ENCODE peak calls at places on chromosomes 6 and 20, in nine cellular contexts. One of them, this sample, is unnamed.

GRCh38 chr6:27757307-27757706 is 154.9 kb downstream of the OR2B2 start:
- DNase-seq in cardiac muscle cell: no peak
- DNase-seq in esophagus squamous epithelium: no peak
- DNase-seq in nephron progenitor cell: peak; percentile 49
- DNase-seq in stimulated activated CD8-positive, alpha-beta memory T cell treated with anti-CD3 and anti-CD28 coated beads, Interleukin-12 subunit alpha, Interleukin-12 subunit beta, amount 100 ng/mL, for 1 hour: peak; percentile 21
- DNase-seq in frontal cortex: no peak
- DNase-seq in RCC 7860: no peak
- DNase-seq in NT2/D1: no peak
- DNase-seq in aorta: peak; percentile 60
- DNase-seq in this sample: peak; percentile 59

GRCh38 chr6:153108320-153108719 is 22.8 kb downstream of the RGS17 start:
- DNase-seq in cardiac muscle cell: no peak
- DNase-seq in esophagus squamous epithelium: no peak
- DNase-seq in nephron progenitor cell: no peak
- DNase-seq in stimulated activated CD8-positive, alpha-beta memory T cell treated with anti-CD3 and anti-CD28 coated beads, Interleukin-12 subunit alpha, Interleukin-12 subunit beta, amount 100 ng/mL, for 1 hour: no peak
- DNase-seq in frontal cortex: no peak
- DNase-seq in RCC 7860: peak; percentile 9
- DNase-seq in NT2/D1: no peak
- DNase-seq in aorta: no peak
- DNase-seq in this sample: no peak

GRCh38 chr20:44501448-44501847 is 20.4 kb downstream of the SERINC3 start:
- DNase-seq in cardiac muscle cell: no peak
- DNase-seq in esophagus squamous epithelium: no peak
- DNase-seq in nephron progenitor cell: no peak
- DNase-seq in stimulated activated CD8-positive, alpha-beta memory T cell treated with anti-CD3 and anti-CD28 coated beads, Interleukin-12 subunit alpha, Interleukin-12 subunit beta, amount 100 ng/mL, for 1 hour: no peak
- DNase-seq in frontal cortex: no peak
- DNase-seq in RCC 7860: peak; percentile 56
- DNase-seq in NT2/D1: no peak
- DNase-seq in aorta: no peak
- DNase-seq in this sample: no peak

GRCh38 chr20:1137236-1137635 is 18.8 kb downstream of the PSMF1 start:
- DNase-seq in cardiac muscle cell: no peak
- DNase-seq in esophagus squamous epithelium: no peak
- DNase-seq in nephron progenitor cell: no peak
- DNase-seq in stimulated activated CD8-positive, alpha-beta memory T cell treated with anti-CD3 and anti-CD28 coated beads, Interleukin-12 subunit alpha, Interleukin-12 subunit beta, amount 100 ng/mL, for 1 hour: no peak
- DNase-seq in frontal cortex: no peak
- DNase-seq in RCC 7860: no peak
- DNase-seq in NT2/D1: no peak
- DNase-seq in aorta: no peak
- DNase-seq in this sample: no peak

GRCh38 chr20:62914970-62915457 is 11.3 kb downstream of the DIDO1 start:
- DNase-seq in cardiac muscle cell: peak; percentile 42
- DNase-seq in esophagus squamous epithelium: no peak
- DNase-seq in nephron progenitor cell: peak; percentile 58
- DNase-seq in stimulated activated CD8-positive, alpha-beta memory T cell treated with anti-CD3 and anti-CD28 coated beads, Interleukin-12 subunit alpha, Interleukin-12 subunit beta, amount 100 ng/mL, for 1 hour: no peak
- DNase-seq in frontal cortex: peak; percentile 55
- DNase-seq in RCC 7860: peak; percentile 28
- DNase-seq in NT2/D1: peak; percentile 67
- DNase-seq in aorta: no peak
- DNase-seq in this sample: no peak

GRCh38 chr6:7156666-7157278 is 49.0 kb downstream of the RREB1 start:
- DNase-seq in cardiac muscle cell: no peak
- DNase-seq in esophagus squamous epithelium: no peak
- DNase-seq in nephron progenitor cell: no peak
- DNase-seq in stimulated activated CD8-positive, alpha-beta memory T cell treated with anti-CD3 and anti-CD28 coated beads, Interleukin-12 subunit alpha, Interleukin-12 subunit beta, amount 100 ng/mL, for 1 hour: no peak
- DNase-seq in frontal cortex: no peak
- DNase-seq in RCC 7860: no peak
- DNase-seq in NT2/D1: no peak
- DNase-seq in aorta: peak; percentile 52
- DNase-seq in this sample: no peak

GRCh38 chr20:63099426-63100267 is 92.9 kb upstream of the BHLHE23 start:
- DNase-seq in cardiac muscle cell: no peak
- DNase-seq in esophagus squamous epithelium: no peak
- DNase-seq in nephron progenitor cell: peak; percentile 1
- DNase-seq in stimulated activated CD8-positive, alpha-beta memory T cell treated with anti-CD3 and anti-CD28 coated beads, Interleukin-12 subunit alpha, Interleukin-12 subunit beta, amount 100 ng/mL, for 1 hour: no peak
- DNase-seq in frontal cortex: no peak
- DNase-seq in RCC 7860: no peak
- DNase-seq in NT2/D1: no peak
- DNase-seq in aorta: peak; percentile 32
- DNase-seq in this sample: peak; percentile 51

GRCh38 chr20:44125332-44126127 is 61.5 kb downstream of the JPH2 start:
- DNase-seq in cardiac muscle cell: no peak
- DNase-seq in esophagus squamous epithelium: no peak
- DNase-seq in nephron progenitor cell: no peak
- DNase-seq in stimulated activated CD8-positive, alpha-beta memory T cell treated with anti-CD3 and anti-CD28 coated beads, Interleukin-12 subunit alpha, Interleukin-12 subunit beta, amount 100 ng/mL, for 1 hour: no peak
- DNase-seq in frontal cortex: no peak
- DNase-seq in RCC 7860: no peak
- DNase-seq in NT2/D1: no peak
- DNase-seq in aorta: no peak
- DNase-seq in this sample: no peak

GRCh38 chr6:69847507-69847812 is 18.9 kb upstream of the COL19A1 start:
- DNase-seq in cardiac muscle cell: no peak
- DNase-seq in esophagus squamous epithelium: no peak
- DNase-seq in nephron progenitor cell: no peak
- DNase-seq in stimulated activated CD8-positive, alpha-beta memory T cell treated with anti-CD3 and anti-CD28 coated beads, Interleukin-12 subunit alpha, Interleukin-12 subunit beta, amount 100 ng/mL, for 1 hour: no peak
- DNase-seq in frontal cortex: no peak
- DNase-seq in RCC 7860: no peak
- DNase-seq in NT2/D1: no peak
- DNase-seq in aorta: no peak
- DNase-seq in this sample: no peak

GRCh38 chr6:84512396-84512795 is 252.0 kb downstream of the TBX18 start:
- DNase-seq in cardiac muscle cell: no peak
- DNase-seq in esophagus squamous epithelium: no peak
- DNase-seq in nephron progenitor cell: no peak
- DNase-seq in stimulated activated CD8-positive, alpha-beta memory T cell treated with anti-CD3 and anti-CD28 coated beads, Interleukin-12 subunit alpha, Interleukin-12 subunit beta, amount 100 ng/mL, for 1 hour: no peak
- DNase-seq in frontal cortex: no peak
- DNase-seq in RCC 7860: no peak
- DNase-seq in NT2/D1: no peak
- DNase-seq in aorta: no peak
- DNase-seq in this sample: no peak

GRCh38 chr20:55316753-55317152 is 688.6 kb downstream of the CBLN4 start:
- DNase-seq in cardiac muscle cell: no peak
- DNase-seq in esophagus squamous epithelium: no peak
- DNase-seq in nephron progenitor cell: no peak
- DNase-seq in stimulated activated CD8-positive, alpha-beta memory T cell treated with anti-CD3 and anti-CD28 coated beads, Interleukin-12 subunit alpha, Interleukin-12 subunit beta, amount 100 ng/mL, for 1 hour: no peak
- DNase-seq in frontal cortex: no peak
- DNase-seq in RCC 7860: no peak
- DNase-seq in NT2/D1: no peak
- DNase-seq in aorta: no peak
- DNase-seq in this sample: no peak

GRCh38 chr20:5000263-5001173 is 792 bp downstream of the SLC23A2 start:
- DNase-seq in cardiac muscle cell: peak; percentile 27
- DNase-seq in esophagus squamous epithelium: no peak
- DNase-seq in nephron progenitor cell: peak; percentile 38
- DNase-seq in stimulated activated CD8-positive, alpha-beta memory T cell treated with anti-CD3 and anti-CD28 coated beads, Interleukin-12 subunit alpha, Interleukin-12 subunit beta, amount 100 ng/mL, for 1 hour: no peak
- DNase-seq in frontal cortex: peak; percentile 75
- DNase-seq in RCC 7860: no peak
- DNase-seq in NT2/D1: no peak
- DNase-seq in aorta: peak; percentile 79
- DNase-seq in this sample: peak; percentile 85

GRCh38 chr6:20319520-20320357 is 81.9 kb upstream of the E2F3 start:
- DNase-seq in cardiac muscle cell: no peak
- DNase-seq in esophagus squamous epithelium: peak; percentile 18
- DNase-seq in nephron progenitor cell: no peak
- DNase-seq in stimulated activated CD8-positive, alpha-beta memory T cell treated with anti-CD3 and anti-CD28 coated beads, Interleukin-12 subunit alpha, Interleukin-12 subunit beta, amount 100 ng/mL, for 1 hour: peak; percentile 59
- DNase-seq in frontal cortex: peak; percentile 16
- DNase-seq in RCC 7860: no peak
- DNase-seq in NT2/D1: no peak
- DNase-seq in aorta: peak; percentile 77
- DNase-seq in this sample: peak; percentile 86

GRCh38 chr20:44017905-44018683 is 103.4 kb downstream of the TOX2 start:
- DNase-seq in cardiac muscle cell: peak; percentile 36
- DNase-seq in esophagus squamous epithelium: no peak
- DNase-seq in nephron progenitor cell: no peak
- DNase-seq in stimulated activated CD8-positive, alpha-beta memory T cell treated with anti-CD3 and anti-CD28 coated beads, Interleukin-12 subunit alpha, Interleukin-12 subunit beta, amount 100 ng/mL, for 1 hour: no peak
- DNase-seq in frontal cortex: no peak
- DNase-seq in RCC 7860: peak; percentile 37
- DNase-seq in NT2/D1: no peak
- DNase-seq in aorta: peak; percentile 85
- DNase-seq in this sample: peak; percentile 84

GRCh38 chr6:111738156-111738555 is 132.5 kb upstream of the TRAF3IP2 start:
- DNase-seq in cardiac muscle cell: no peak
- DNase-seq in esophagus squamous epithelium: no peak
- DNase-seq in nephron progenitor cell: no peak
- DNase-seq in stimulated activated CD8-positive, alpha-beta memory T cell treated with anti-CD3 and anti-CD28 coated beads, Interleukin-12 subunit alpha, Interleukin-12 subunit beta, amount 100 ng/mL, for 1 hour: no peak
- DNase-seq in frontal cortex: no peak
- DNase-seq in RCC 7860: no peak
- DNase-seq in NT2/D1: no peak
- DNase-seq in aorta: no peak
- DNase-seq in this sample: no peak

GRCh38 chr6:30769088-30769852 is 24.9 kb upstream of the IER3 start:
- DNase-seq in cardiac muscle cell: peak; percentile 18
- DNase-seq in esophagus squamous epithelium: no peak
- DNase-seq in nephron progenitor cell: peak; percentile 19
- DNase-seq in stimulated activated CD8-positive, alpha-beta memory T cell treated with anti-CD3 and anti-CD28 coated beads, Interleukin-12 subunit alpha, Interleukin-12 subunit beta, amount 100 ng/mL, for 1 hour: peak; percentile 57
- DNase-seq in frontal cortex: no peak
- DNase-seq in RCC 7860: peak; percentile 94
- DNase-seq in NT2/D1: peak; percentile 77
- DNase-seq in aorta: peak; percentile 84
- DNase-seq in this sample: peak; percentile 84

GRCh38 chr20:36540551-36541211 is 638 bp upstream of the MYL9 start:
- DNase-seq in cardiac muscle cell: no peak
- DNase-seq in esophagus squamous epithelium: no peak
- DNase-seq in nephron progenitor cell: peak; percentile 35
- DNase-seq in stimulated activated CD8-positive, alpha-beta memory T cell treated with anti-CD3 and anti-CD28 coated beads, Interleukin-12 subunit alpha, Interleukin-12 subunit beta, amount 100 ng/mL, for 1 hour: no peak
- DNase-seq in frontal cortex: no peak
- DNase-seq in RCC 7860: no peak
- DNase-seq in NT2/D1: no peak
- DNase-seq in aorta: no peak
- DNase-seq in this sample: no peak

GRCh38 chr6:108118359-108118724 is 43.8 kb upstream of the OSTM1 start:
- DNase-seq in cardiac muscle cell: no peak
- DNase-seq in esophagus squamous epithelium: no peak
- DNase-seq in nephron progenitor cell: peak; percentile 18
- DNase-seq in stimulated activated CD8-positive, alpha-beta memory T cell treated with anti-CD3 and anti-CD28 coated beads, Interleukin-12 subunit alpha, Interleukin-12 subunit beta, amount 100 ng/mL, for 1 hour: no peak
- DNase-seq in frontal cortex: no peak
- DNase-seq in RCC 7860: no peak
- DNase-seq in NT2/D1: no peak
- DNase-seq in aorta: no peak
- DNase-seq in this sample: no peak

GRCh38 chr20:47679462-47679861 is 105.8 kb downstream of the SULF2 start:
- DNase-seq in cardiac muscle cell: no peak
- DNase-seq in esophagus squamous epithelium: no peak
- DNase-seq in nephron progenitor cell: no peak
- DNase-seq in stimulated activated CD8-positive, alpha-beta memory T cell treated with anti-CD3 and anti-CD28 coated beads, Interleukin-12 subunit alpha, Interleukin-12 subunit beta, amount 100 ng/mL, for 1 hour: no peak
- DNase-seq in frontal cortex: no peak
- DNase-seq in RCC 7860: no peak
- DNase-seq in NT2/D1: no peak
- DNase-seq in aorta: no peak
- DNase-seq in this sample: no peak

GRCh38 chr20:35497780-35498189 is 31.7 kb downstream of the C20orf173 start:
- DNase-seq in cardiac muscle cell: no peak
- DNase-seq in esophagus squamous epithelium: no peak
- DNase-seq in nephron progenitor cell: no peak
- DNase-seq in stimulated activated CD8-positive, alpha-beta memory T cell treated with anti-CD3 and anti-CD28 coated beads, Interleukin-12 subunit alpha, Interleukin-12 subunit beta, amount 100 ng/mL, for 1 hour: no peak
- DNase-seq in frontal cortex: peak; percentile 22
- DNase-seq in RCC 7860: no peak
- DNase-seq in NT2/D1: no peak
- DNase-seq in aorta: peak; percentile 79
- DNase-seq in this sample: no peak

GRCh38 chr6:3771407-3772011 is 20.0 kb upstream of the PXDC1 start:
- DNase-seq in cardiac muscle cell: no peak
- DNase-seq in esophagus squamous epithelium: no peak
- DNase-seq in nephron progenitor cell: no peak
- DNase-seq in stimulated activated CD8-positive, alpha-beta memory T cell treated with anti-CD3 and anti-CD28 coated beads, Interleukin-12 subunit alpha, Interleukin-12 subunit beta, amount 100 ng/mL, for 1 hour: no peak
- DNase-seq in frontal cortex: no peak
- DNase-seq in RCC 7860: no peak
- DNase-seq in NT2/D1: no peak
- DNase-seq in aorta: no peak
- DNase-seq in this sample: no peak

GRCh38 chr20:53611449-53611894 is 17.8 kb upstream of the ZNF217 start:
- DNase-seq in cardiac muscle cell: peak; percentile 71
- DNase-seq in esophagus squamous epithelium: no peak
- DNase-seq in nephron progenitor cell: no peak
- DNase-seq in stimulated activated CD8-positive, alpha-beta memory T cell treated with anti-CD3 and anti-CD28 coated beads, Interleukin-12 subunit alpha, Interleukin-12 subunit beta, amount 100 ng/mL, for 1 hour: no peak
- DNase-seq in frontal cortex: no peak
- DNase-seq in RCC 7860: peak; percentile 97
- DNase-seq in NT2/D1: no peak
- DNase-seq in aorta: peak; percentile 62
- DNase-seq in this sample: peak; percentile 43

GRCh38 chr6:111658445-111659154 is 52.9 kb upstream of the TRAF3IP2 start:
- DNase-seq in cardiac muscle cell: no peak
- DNase-seq in esophagus squamous epithelium: no peak
- DNase-seq in nephron progenitor cell: no peak
- DNase-seq in stimulated activated CD8-positive, alpha-beta memory T cell treated with anti-CD3 and anti-CD28 coated beads, Interleukin-12 subunit alpha, Interleukin-12 subunit beta, amount 100 ng/mL, for 1 hour: no peak
- DNase-seq in frontal cortex: no peak
- DNase-seq in RCC 7860: no peak
- DNase-seq in NT2/D1: no peak
- DNase-seq in aorta: peak; percentile 56
- DNase-seq in this sample: no peak

This sample was measured in left lung.